ENCODE peak calls at places on chromosomes 11 and 22, in four cellular contexts. I is LoVo, Q is AG09319, Y is RWPE1. K is an unnamed sample.

GRCh38 chr11:108645956-108646355 is 18.9 kb upstream of the DDX10 start:
- DNase-seq in I (no peak), Q (no peak), Y (no peak), K (no peak)

GRCh38 chr22:32665676-32666075 is 135.8 kb upstream of the TIMP3 start:
- DNase-seq in I (no peak), Q (no peak), Y (peak), K (no peak)

GRCh38 chr11:96798445-96798844 is 408.6 kb downstream of the JRKL start:
- DNase-seq in I (no peak), Q (no peak), Y (no peak), K (no peak)

GRCh38 chr22:35940166-35940565 is 88.5 kb downstream of the RBFOX2 start:
- DNase-seq in I (no peak), Q (no peak), Y (no peak), K (no peak)

GRCh38 chr22:27133951-27134664 is 476.7 kb downstream of the MIAT start:
- DNase-seq in I (peak), Q (peak), Y (peak), K (no peak)

GRCh38 chr22:26846645-26847044 is 189.3 kb downstream of the MIAT start:
- DNase-seq in I (no peak), Q (no peak), Y (no peak), K (no peak)

GRCh38 chr11:69012092-69013008 is 696 bp downstream of the MRGPRF start:
- DNase-seq in I (no peak), Q (no peak), Y (no peak), K (no peak)

GRCh38 chr11:70087446-70088167 is 9.5 kb downstream of the ANO1 start:
- DNase-seq in I (no peak), Q (no peak), Y (no peak), K (no peak)

GRCh38 chr11:27201454-27202302 is 161.1 kb downstream of the BBOX1 start:
- DNase-seq in I (peak), Q (no peak), Y (peak), K (peak)

GRCh38 chr11:86660011-86660595 is 12.3 kb downstream of the ME3 start:
- DNase-seq in I (no peak), Q (no peak), Y (peak), K (no peak)

GRCh38 chr11:118530683-118531596 is at the start of gene TMEM25:
- DNase-seq in I (no peak), Q (no peak), Y (peak), K (peak)

GRCh38 chr11:126533560-126533959 is 178.1 kb downstream of the ST3GAL4 start:
- DNase-seq in I (no peak), Q (no peak), Y (no peak), K (no peak)

GRCh38 chr11:75433443-75433842 is 440 bp upstream of the KLHL35 start:
- DNase-seq in I (no peak), Q (no peak), Y (no peak), K (no peak)

GRCh38 chr22:34702279-34702678 is 363.7 kb upstream of the ISX start:
- DNase-seq in I (no peak), Q (no peak), Y (no peak), K (no peak)

GRCh38 chr22:31107206-31108118 is at the start of gene SELENOM:
- DNase-seq in I (peak), Q (peak), Y (peak), K (peak)

GRCh38 chr22:25346859-25347751 is 127.7 kb downstream of the CRYBB2 start:
- DNase-seq in I (no peak), Q (no peak), Y (no peak), K (no peak)

GRCh38 chr11:64239662-64240466 is 1.0 kb upstream of the FKBP2 start:
- DNase-seq in I (no peak), Q (no peak), Y (no peak), K (no peak)

GRCh38 chr11:112292785-112293407 is 32.2 kb upstream of the PLET1 start:
- DNase-seq in I (peak), Q (peak), Y (peak), K (no peak)

GRCh38 chr22:50471962-50472361 is 2.9 kb downstream of the SBF1 start:
- DNase-seq in I (no peak), Q (no peak), Y (no peak), K (no peak)

GRCh38 chr22:37218771-37219411 is 6.6 kb upstream of the SSTR3 start:
- DNase-seq in I (no peak), Q (no peak), Y (no peak), K (no peak)

GRCh38 chr22:33650244-33650643 is 270.0 kb downstream of the LARGE1 start:
- DNase-seq in I (no peak), Q (no peak), Y (no peak), K (no peak)

GRCh38 chr11:122681731-122682130 is 26.2 kb downstream of the UBASH3B start:
- DNase-seq in I (no peak), Q (no peak), Y (no peak), K (no peak)

GRCh38 chr11:35082322-35083180 is 56.4 kb upstream of the CD44 start:
- DNase-seq in I (peak), Q (peak), Y (peak), K (peak)

GRCh38 chr22:47626428-47627390 is 864.3 kb downstream of the TBC1D22A start:
- DNase-seq in I (no peak), Q (no peak), Y (no peak), K (peak)

GRCh38 chr22:37126383-37126782 is 16.9 kb upstream of the TMPRSS6 start:
- DNase-seq in I (no peak), Q (no peak), Y (no peak), K (no peak)

GRCh38 chr11:116610190-116610589 is 162.6 kb downstream of the BUD13 start:
- DNase-seq in I (no peak), Q (no peak), Y (no peak), K (no peak)

GRCh38 chr11:119974051-119974450 is 163.9 kb downstream of the TRIM29 start:
- DNase-seq in I (no peak), Q (no peak), Y (no peak), K (no peak)

GRCh38 chr11:120043323-120043945 is 94.5 kb downstream of the TRIM29 start:
- DNase-seq in I (no peak), Q (no peak), Y (no peak), K (no peak)

GRCh38 chr11:28100665-28101064 is 7.3 kb downstream of the KIF18A start:
- DNase-seq in I (no peak), Q (no peak), Y (no peak), K (no peak)

GRCh38 chr11:36155770-36156485 is 133.3 kb downstream of the COMMD9 start:
- DNase-seq in I (no peak), Q (no peak), Y (no peak), K (no peak)

GRCh38 chr11:123577081-123577598 is 77.3 kb downstream of the SCN3B start:
- DNase-seq in I (peak), Q (no peak), Y (peak), K (peak)

K was measured in HT-29.